ENCODE peak calls at places on chromosomes 1 and 21, in ten cellular contexts. One of them, this sample, is unnamed.

GRCh38 chr1:18949689-18950414 is 6.6 kb downstream of the IFFO2 start:
- DNase-seq in transverse colon: no peak
- DNase-seq in cardiac muscle cell: peak; percentile 59
- DNase-seq in GM23248: peak; percentile 70
- DNase-seq in ovary: no peak
- DNase-seq in stomach: no peak
- DNase-seq in lower lobe of right lung: peak; percentile 53
- DNase-seq in right lobe of liver: peak; percentile 47
- DNase-seq in HCT116: no peak
- DNase-seq in lung: no peak
- DNase-seq in this sample: no peak

GRCh38 chr1:203186446-203187305 is at the start of gene CHI3L1:
- DNase-seq in transverse colon: peak; percentile 19
- DNase-seq in cardiac muscle cell: no peak
- DNase-seq in GM23248: no peak
- DNase-seq in ovary: no peak
- DNase-seq in stomach: no peak
- DNase-seq in lower lobe of right lung: peak; percentile 79
- DNase-seq in right lobe of liver: no peak
- DNase-seq in HCT116: no peak
- DNase-seq in lung: peak; percentile 63
- DNase-seq in this sample: no peak

GRCh38 chr21:45281411-45282282 is 6.0 kb downstream of the POFUT2 start:
- DNase-seq in transverse colon: peak; percentile 6
- DNase-seq in cardiac muscle cell: no peak
- DNase-seq in GM23248: no peak
- DNase-seq in ovary: peak; percentile 22
- DNase-seq in stomach: peak; percentile 17
- DNase-seq in lower lobe of right lung: peak; percentile 42
- DNase-seq in right lobe of liver: peak; percentile 46
- DNase-seq in HCT116: no peak
- DNase-seq in lung: no peak
- DNase-seq in this sample: no peak

GRCh38 chr1:32817815-32818786 is 648 bp downstream of the S100PBP start:
- DNase-seq in transverse colon: peak; percentile 77
- DNase-seq in cardiac muscle cell: peak; percentile 70
- DNase-seq in GM23248: peak; percentile 79
- DNase-seq in ovary: peak; percentile 77
- DNase-seq in stomach: peak; percentile 72
- DNase-seq in lower lobe of right lung: peak; percentile 83
- DNase-seq in right lobe of liver: peak; percentile 85
- DNase-seq in HCT116: peak; percentile 32
- DNase-seq in lung: peak; percentile 78
- DNase-seq in this sample: peak; percentile 85

GRCh38 chr1:89206361-89206760 is 7.6 kb upstream of the GBP4 start:
- DNase-seq in transverse colon: no peak
- DNase-seq in cardiac muscle cell: no peak
- DNase-seq in GM23248: no peak
- DNase-seq in ovary: no peak
- DNase-seq in stomach: no peak
- DNase-seq in lower lobe of right lung: no peak
- DNase-seq in right lobe of liver: no peak
- DNase-seq in HCT116: no peak
- DNase-seq in lung: no peak
- DNase-seq in this sample: no peak

GRCh38 chr1:107430540-107431228 is 289.8 kb downstream of the NTNG1 start:
- DNase-seq in transverse colon: peak; percentile 45
- DNase-seq in cardiac muscle cell: peak; percentile 79
- DNase-seq in GM23248: peak; percentile 52
- DNase-seq in ovary: no peak
- DNase-seq in stomach: peak; percentile 35
- DNase-seq in lower lobe of right lung: no peak
- DNase-seq in right lobe of liver: peak; percentile 28
- DNase-seq in HCT116: no peak
- DNase-seq in lung: peak; percentile 30
- DNase-seq in this sample: peak; percentile 48

GRCh38 chr1:112954059-112954458 is 1.9 kb downstream of the SLC16A1 start:
- DNase-seq in transverse colon: no peak
- DNase-seq in cardiac muscle cell: no peak
- DNase-seq in GM23248: peak; percentile 32
- DNase-seq in ovary: no peak
- DNase-seq in stomach: no peak
- DNase-seq in lower lobe of right lung: no peak
- DNase-seq in right lobe of liver: no peak
- DNase-seq in HCT116: no peak
- DNase-seq in lung: no peak
- DNase-seq in this sample: no peak

GRCh38 chr1:65292861-65293593 is 16.3 kb upstream of the DNAJC6 start:
- DNase-seq in transverse colon: no peak
- DNase-seq in cardiac muscle cell: peak; percentile 21
- DNase-seq in GM23248: no peak
- DNase-seq in ovary: no peak
- DNase-seq in stomach: no peak
- DNase-seq in lower lobe of right lung: no peak
- DNase-seq in right lobe of liver: no peak
- DNase-seq in HCT116: no peak
- DNase-seq in lung: no peak
- DNase-seq in this sample: no peak

GRCh38 chr1:185857447-185857846 is 123.3 kb downstream of the HMCN1 start:
- DNase-seq in transverse colon: no peak
- DNase-seq in cardiac muscle cell: no peak
- DNase-seq in GM23248: no peak
- DNase-seq in ovary: no peak
- DNase-seq in stomach: no peak
- DNase-seq in lower lobe of right lung: no peak
- DNase-seq in right lobe of liver: no peak
- DNase-seq in HCT116: no peak
- DNase-seq in lung: no peak
- DNase-seq in this sample: no peak

GRCh38 chr1:7784492-7785071 is 491 bp downstream of the PER3 start:
- DNase-seq in transverse colon: peak; percentile 19
- DNase-seq in cardiac muscle cell: no peak
- DNase-seq in GM23248: peak; percentile 44
- DNase-seq in ovary: peak; percentile 65
- DNase-seq in stomach: no peak
- DNase-seq in lower lobe of right lung: peak; percentile 60
- DNase-seq in right lobe of liver: no peak
- DNase-seq in HCT116: no peak
- DNase-seq in lung: peak; percentile 38
- DNase-seq in this sample: no peak

GRCh38 chr1:50458507-50458906 is 35.3 kb upstream of the DMRTA2 start:
- DNase-seq in transverse colon: no peak
- DNase-seq in cardiac muscle cell: no peak
- DNase-seq in GM23248: no peak
- DNase-seq in ovary: no peak
- DNase-seq in stomach: no peak
- DNase-seq in lower lobe of right lung: no peak
- DNase-seq in right lobe of liver: no peak
- DNase-seq in HCT116: no peak
- DNase-seq in lung: no peak
- DNase-seq in this sample: no peak

GRCh38 chr21:46017695-46018094 is 36.1 kb downstream of the COL6A1 start:
- DNase-seq in transverse colon: no peak
- DNase-seq in cardiac muscle cell: no peak
- DNase-seq in GM23248: no peak
- DNase-seq in ovary: no peak
- DNase-seq in stomach: no peak
- DNase-seq in lower lobe of right lung: no peak
- DNase-seq in right lobe of liver: no peak
- DNase-seq in HCT116: no peak
- DNase-seq in lung: no peak
- DNase-seq in this sample: no peak

GRCh38 chr1:77282866-77283539 is 1.2 kb downstream of the AK5 start:
- DNase-seq in transverse colon: no peak
- DNase-seq in cardiac muscle cell: peak; percentile 15
- DNase-seq in GM23248: peak; percentile 46
- DNase-seq in ovary: no peak
- DNase-seq in stomach: no peak
- DNase-seq in lower lobe of right lung: no peak
- DNase-seq in right lobe of liver: no peak
- DNase-seq in HCT116: no peak
- DNase-seq in lung: no peak
- DNase-seq in this sample: no peak

GRCh38 chr1:39409055-39409816 is 82.2 kb upstream of the BMP8A start:
- DNase-seq in transverse colon: peak; percentile 34
- DNase-seq in cardiac muscle cell: peak; percentile 46
- DNase-seq in GM23248: peak; percentile 77
- DNase-seq in ovary: peak; percentile 53
- DNase-seq in stomach: peak; percentile 43
- DNase-seq in lower lobe of right lung: peak; percentile 63
- DNase-seq in right lobe of liver: peak; percentile 66
- DNase-seq in HCT116: no peak
- DNase-seq in lung: peak; percentile 48
- DNase-seq in this sample: peak; percentile 57

GRCh38 chr1:232705815-232706575 is 76.1 kb upstream of the SIPA1L2 start:
- DNase-seq in transverse colon: no peak
- DNase-seq in cardiac muscle cell: no peak
- DNase-seq in GM23248: peak; percentile 44
- DNase-seq in ovary: no peak
- DNase-seq in stomach: no peak
- DNase-seq in lower lobe of right lung: no peak
- DNase-seq in right lobe of liver: no peak
- DNase-seq in HCT116: no peak
- DNase-seq in lung: peak; percentile 65
- DNase-seq in this sample: no peak

GRCh38 chr21:32819702-32820101 is 48.1 kb upstream of the PAXBP1 start:
- DNase-seq in transverse colon: no peak
- DNase-seq in cardiac muscle cell: no peak
- DNase-seq in GM23248: peak; percentile 96
- DNase-seq in ovary: peak; percentile 49
- DNase-seq in stomach: no peak
- DNase-seq in lower lobe of right lung: no peak
- DNase-seq in right lobe of liver: no peak
- DNase-seq in HCT116: no peak
- DNase-seq in lung: no peak
- DNase-seq in this sample: no peak

GRCh38 chr1:100383743-100384405 is 31.6 kb downstream of the CDC14A start:
- DNase-seq in transverse colon: no peak
- DNase-seq in cardiac muscle cell: no peak
- DNase-seq in GM23248: no peak
- DNase-seq in ovary: no peak
- DNase-seq in stomach: no peak
- DNase-seq in lower lobe of right lung: no peak
- DNase-seq in right lobe of liver: no peak
- DNase-seq in HCT116: no peak
- DNase-seq in lung: no peak
- DNase-seq in this sample: no peak

GRCh38 chr1:208187499-208188041 is 56.6 kb downstream of the PLXNA2 start:
- DNase-seq in transverse colon: no peak
- DNase-seq in cardiac muscle cell: no peak
- DNase-seq in GM23248: no peak
- DNase-seq in ovary: no peak
- DNase-seq in stomach: no peak
- DNase-seq in lower lobe of right lung: no peak
- DNase-seq in right lobe of liver: no peak
- DNase-seq in HCT116: no peak
- DNase-seq in lung: no peak
- DNase-seq in this sample: no peak

GRCh38 chr1:214475331-214475730 is 76.1 kb downstream of the PTPN14 start:
- DNase-seq in transverse colon: no peak
- DNase-seq in cardiac muscle cell: no peak
- DNase-seq in GM23248: no peak
- DNase-seq in ovary: no peak
- DNase-seq in stomach: no peak
- DNase-seq in lower lobe of right lung: no peak
- DNase-seq in right lobe of liver: no peak
- DNase-seq in HCT116: no peak
- DNase-seq in lung: no peak
- DNase-seq in this sample: no peak

GRCh38 chr1:11196945-11197344 is 7.8 kb downstream of the ANGPTL7 start:
- DNase-seq in transverse colon: no peak
- DNase-seq in cardiac muscle cell: no peak
- DNase-seq in GM23248: no peak
- DNase-seq in ovary: no peak
- DNase-seq in stomach: no peak
- DNase-seq in lower lobe of right lung: no peak
- DNase-seq in right lobe of liver: no peak
- DNase-seq in HCT116: no peak
- DNase-seq in lung: no peak
- DNase-seq in this sample: no peak

GRCh38 chr1:228165372-228166169 is at the start of gene IBA57:
- DNase-seq in transverse colon: peak; percentile 100
- DNase-seq in cardiac muscle cell: peak; percentile 99
- DNase-seq in GM23248: peak; percentile 100
- DNase-seq in ovary: peak; percentile 99
- DNase-seq in stomach: peak; percentile 100
- DNase-seq in lower lobe of right lung: peak; percentile 100
- DNase-seq in right lobe of liver: peak; percentile 100
- DNase-seq in HCT116: peak; percentile 97
- DNase-seq in lung: peak; percentile 99
- DNase-seq in this sample: peak; percentile 99
- H3K4me1 ChIP-seq in transverse colon: peaks cover 21% of the 10 kb centered on the region
- H3K4me1 ChIP-seq in cardiac muscle cell: no peaks in the 10 kb centered on the region
- H3K4me1 ChIP-seq in GM23248: peaks cover 29% of the 10 kb centered on the region
- H3K4me1 ChIP-seq in ovary: peaks cover 14% of the 10 kb centered on the region
- H3K4me1 ChIP-seq in stomach: peaks cover 23% of the 10 kb centered on the region
- H3K4me1 ChIP-seq in lower lobe of right lung: peaks cover 55% of the 10 kb centered on the region
- H3K4me1 ChIP-seq in right lobe of liver: peaks cover 8% of the 10 kb centered on the region
- H3K4me1 ChIP-seq in HCT116: peaks cover 39% of the 10 kb centered on the region
- H3K4me1 ChIP-seq in lung: no peaks in the 10 kb centered on the region
- H3K4me1 ChIP-seq in this sample: peaks cover 4% of the 10 kb centered on the region

GRCh38 chr1:90993245-90993644 is 28.6 kb downstream of the ZNF644 start:
- DNase-seq in transverse colon: no peak
- DNase-seq in cardiac muscle cell: no peak
- DNase-seq in GM23248: no peak
- DNase-seq in ovary: no peak
- DNase-seq in stomach: no peak
- DNase-seq in lower lobe of right lung: no peak
- DNase-seq in right lobe of liver: no peak
- DNase-seq in HCT116: no peak
- DNase-seq in lung: no peak
- DNase-seq in this sample: no peak
- H3K9me3 ChIP-seq in transverse colon: peaks cover 4% of the 10 kb centered on the region
- H3K9me3 ChIP-seq in cardiac muscle cell: no peaks in the 10 kb centered on the region
- H3K9me3 ChIP-seq in GM23248: no peaks in the 10 kb centered on the region
- H3K9me3 ChIP-seq in ovary: no peaks in the 10 kb centered on the region
- H3K9me3 ChIP-seq in stomach: no peaks in the 10 kb centered on the region
- H3K9me3 ChIP-seq in lower lobe of right lung: peaks cover 5% of the 10 kb centered on the region
- H3K9me3 ChIP-seq in right lobe of liver: no peaks in the 10 kb centered on the region
- H3K9me3 ChIP-seq in HCT116: no peaks in the 10 kb centered on the region
- H3K9me3 ChIP-seq in lung: no peaks in the 10 kb centered on the region
- H3K9me3 ChIP-seq in this sample: no peaks in the 10 kb centered on the region

GRCh38 chr1:52358851-52359497 is 7.0 kb downstream of the CC2D1B start:
- DNase-seq in transverse colon: no peak
- DNase-seq in cardiac muscle cell: no peak
- DNase-seq in GM23248: no peak
- DNase-seq in ovary: no peak
- DNase-seq in stomach: no peak
- DNase-seq in lower lobe of right lung: no peak
- DNase-seq in right lobe of liver: no peak
- DNase-seq in HCT116: no peak
- DNase-seq in lung: no peak
- DNase-seq in this sample: no peak
- H3K36me3 ChIP-seq in transverse colon: peaks cover 14% of the 10 kb centered on the region
- H3K36me3 ChIP-seq in cardiac muscle cell: peaks cover 64% of the 10 kb centered on the region
- H3K36me3 ChIP-seq in GM23248: peaks cover 33% of the 10 kb centered on the region
- H3K36me3 ChIP-seq in ovary: no peaks in the 10 kb centered on the region
- H3K36me3 ChIP-seq in stomach: peaks cover 91% of the 10 kb centered on the region
- H3K36me3 ChIP-seq in lower lobe of right lung: peaks cover 98% of the 10 kb centered on the region
- H3K36me3 ChIP-seq in right lobe of liver: no peaks in the 10 kb centered on the region
- H3K36me3 ChIP-seq in HCT116: peaks cover 56% of the 10 kb centered on the region
- H3K36me3 ChIP-seq in lung: peaks cover 83% of the 10 kb centered on the region
- H3K36me3 ChIP-seq in this sample: peaks cover 52% of the 10 kb centered on the region

GRCh38 chr1:24513691-24514090 is 11.1 kb downstream of the RCAN3 start:
- DNase-seq in transverse colon: no peak
- DNase-seq in cardiac muscle cell: no peak
- DNase-seq in GM23248: no peak
- DNase-seq in ovary: no peak
- DNase-seq in stomach: no peak
- DNase-seq in lower lobe of right lung: no peak
- DNase-seq in right lobe of liver: no peak
- DNase-seq in HCT116: no peak
- DNase-seq in lung: no peak
- DNase-seq in this sample: no peak
- H3K4me1 ChIP-seq in transverse colon: no peaks in the 10 kb centered on the region
- H3K4me1 ChIP-seq in cardiac muscle cell: no peaks in the 10 kb centered on the region
- H3K4me1 ChIP-seq in GM23248: peaks cover 4% of the 10 kb centered on the region
- H3K4me1 ChIP-seq in ovary: no peaks in the 10 kb centered on the region
- H3K4me1 ChIP-seq in stomach: no peaks in the 10 kb centered on the region
- H3K4me1 ChIP-seq in lower lobe of right lung: no peaks in the 10 kb centered on the region
- H3K4me1 ChIP-seq in right lobe of liver: no peaks in the 10 kb centered on the region
- H3K4me1 ChIP-seq in HCT116: peaks cover 19% of the 10 kb centered on the region
- H3K4me1 ChIP-seq in lung: no peaks in the 10 kb centered on the region
- H3K4me1 ChIP-seq in this sample: no peaks in the 10 kb centered on the region